ENCODE peak calls at places on chromosomes 6 and 20, in five cellular contexts. S, K, H, D and P are unnamed samples.

GRCh38 chr6:21171801-21172200 is 421.8 kb upstream of the SOX4 start:
- DNase-seq in S (no peak), K (no peak), H (no peak), D (no peak), P (no peak)

GRCh38 chr6:158353851-158354508 is 41.7 kb downstream of the TULP4 start:
- DNase-seq in S (no peak), K (no peak), H (no peak), D (no peak), P (no peak)

GRCh38 chr20:46618316-46619110 is 32.7 kb downstream of the SLC13A3 start:
- DNase-seq in S (no peak), K (no peak), H (no peak), D (no peak), P (no peak)

GRCh38 chr6:112470396-112470795 is 123.3 kb downstream of the RFPL4B start:
- DNase-seq in S (no peak), K (no peak), H (no peak), D (no peak), P (no peak)

GRCh38 chr6:130993292-130993765 is 69.7 kb downstream of the EPB41L2 start:
- DNase-seq in S (no peak), K (no peak), H (no peak), D (no peak), P (no peak)

GRCh38 chr20:8265588-8265987 is 133.5 kb downstream of the PLCB1 start:
- DNase-seq in S (no peak), K (no peak), H (no peak), D (no peak), P (no peak)

GRCh38 chr6:48099713-48100675 is 11.0 kb downstream of the PTCHD4 start:
- DNase-seq in S (no peak), K (no peak), H (no peak), D (no peak), P (no peak)

GRCh38 chr20:45935416-45936046 is 1.0 kb downstream of the PCIF1 start:
- DNase-seq in S (no peak), K (no peak), H (no peak), D (no peak), P (no peak)

GRCh38 chr20:4724459-4725262 is 3.0 kb downstream of the PRND start:
- DNase-seq in S (no peak), K (no peak), H (no peak), D (no peak), P (no peak)

GRCh38 chr6:29142349-29142748 is 28.4 kb upstream of the OR2J2 start:
- DNase-seq in S (no peak), K (no peak), H (no peak), D (no peak), P (no peak)

GRCh38 chr20:3202965-3203314 is 1.5 kb downstream of the DDRGK1 start:
- DNase-seq in S (no peak), K (no peak), H (no peak), D (no peak), P (no peak)

GRCh38 chr6:137853569-137854213 is 13.4 kb upstream of the TNFAIP3 start:
- DNase-seq in S (no peak), K (no peak), H (no peak), D (no peak), P (no peak)

GRCh38 chr6:101454106-101454676 is 60.7 kb downstream of the GRIK2 start:
- DNase-seq in S (no peak), K (no peak), H (no peak), D (no peak), P (peak; percentile 40)

GRCh38 chr6:37732688-37733087 is 35.0 kb upstream of the MDGA1 start:
- DNase-seq in S (no peak), K (no peak), H (no peak), D (peak; percentile 28), P (no peak)

GRCh38 chr20:51456511-51457280 is 85.8 kb downstream of the NFATC2 start:
- DNase-seq in S (peak; percentile 95), K (no peak), H (peak; percentile 87), D (peak; percentile 97), P (peak; percentile 89)

GRCh38 chr6:121559611-121560269 is 124.3 kb downstream of the GJA1 start:
- DNase-seq in S (no peak), K (no peak), H (no peak), D (no peak), P (no peak)

GRCh38 chr6:110654096-110654820 is 161.0 kb downstream of the CDK19 start:
- DNase-seq in S (no peak), K (no peak), H (no peak), D (no peak), P (no peak)